ENCODE peak calls at places on chromosome 22, in seven cellular contexts. K is spleen, O is breast epithelium, Z is lower leg skin, W is psoas muscle, R is mesendoderm, J is adipocyte. H is an unnamed sample.

GRCh38 chr22:48957987-48958321 is 869.7 kb downstream of the BRD1 start:
- DNase-seq in K (peak), O (no peak), Z (no peak), W (no peak), R (no peak), J (no peak), H (peak)

GRCh38 chr22:48782817-48783511 is 1044.7 kb downstream of the BRD1 start:
- DNase-seq in K (no peak), O (no peak), Z (peak), W (no peak), R (peak), J (no peak), H (peak)

GRCh38 chr22:49321477-49322055 is 506.1 kb downstream of the BRD1 start:
- DNase-seq in K (peak), O (peak), Z (peak), W (no peak), R (no peak), J (no peak), H (no peak)

GRCh38 chr22:33666661-33667619 is 253.3 kb downstream of the LARGE1 start:
- DNase-seq in K (no peak), O (no peak), Z (no peak), W (no peak), R (peak), J (no peak), H (peak)

GRCh38 chr22:46079861-46080821 is 70.2 kb upstream of the PPARA start:
- DNase-seq in K (peak), O (peak), Z (peak), W (peak), R (no peak), J (no peak), H (no peak)

GRCh38 chr22:30282616-30283046 is 6.7 kb downstream of the CASTOR1 start:
- DNase-seq in K (no peak), O (no peak), Z (no peak), W (no peak), R (no peak), J (no peak), H (no peak)

GRCh38 chr22:50471197-50471847 is 3.5 kb downstream of the SBF1 start:
- DNase-seq in K (no peak), O (no peak), Z (no peak), W (no peak), R (no peak), J (no peak), H (no peak)

GRCh38 chr22:27754247-27754887 is 47.2 kb downstream of the MN1 start:
- DNase-seq in K (peak), O (peak), Z (no peak), W (no peak), R (no peak), J (no peak), H (peak)

GRCh38 chr22:45503816-45504702 is 1.4 kb downstream of the FBLN1 start:
- DNase-seq in K (no peak), O (no peak), Z (no peak), W (no peak), R (peak), J (peak), H (peak)

GRCh38 chr22:17836977-17837742 is 62.9 kb upstream of the BID start:
- DNase-seq in K (no peak), O (peak), Z (no peak), W (no peak), R (peak), J (peak), H (peak)

GRCh38 chr22:38837414-38837813 is 6.4 kb downstream of the NPTXR start:
- DNase-seq in K (no peak), O (no peak), Z (no peak), W (no peak), R (no peak), J (no peak), H (no peak)

GRCh38 chr22:48319321-48320047 is 1508.2 kb downstream of the BRD1 start:
- DNase-seq in K (peak), O (no peak), Z (no peak), W (no peak), R (no peak), J (no peak), H (peak)

GRCh38 chr22:27576815-27577564 is 224.6 kb downstream of the MN1 start:
- DNase-seq in K (peak), O (no peak), Z (no peak), W (no peak), R (no peak), J (peak), H (no peak)

DNA sequence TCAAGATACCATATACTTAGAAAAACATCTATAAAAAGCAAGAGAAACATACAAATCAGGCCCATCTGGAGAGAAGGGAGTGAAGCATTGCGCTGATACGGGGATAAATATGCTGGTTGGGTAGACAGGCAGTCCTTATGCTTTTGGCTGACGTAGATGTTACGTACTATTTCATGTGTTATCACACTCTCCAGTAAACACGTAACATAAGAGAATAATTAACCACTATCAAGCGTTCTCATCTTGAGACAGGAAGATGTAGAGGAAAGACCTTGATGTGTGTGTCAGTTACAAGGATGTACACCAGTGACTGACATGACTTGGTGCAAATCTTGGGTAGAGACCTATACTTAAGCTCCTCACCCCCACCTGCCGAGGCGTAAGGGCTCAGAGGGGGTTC is 86.7 kb upstream of the PRODH start:
- DNase-seq in K (no peak), O (no peak), Z (no peak), W (no peak), R (no peak), J (no peak), H (peak)
- H3K4me3 ChIP-seq in K (no peak), O (no peak), Z (no peak), W (no peak), R (no peak), J (no peak), H (no peak)

DNA sequence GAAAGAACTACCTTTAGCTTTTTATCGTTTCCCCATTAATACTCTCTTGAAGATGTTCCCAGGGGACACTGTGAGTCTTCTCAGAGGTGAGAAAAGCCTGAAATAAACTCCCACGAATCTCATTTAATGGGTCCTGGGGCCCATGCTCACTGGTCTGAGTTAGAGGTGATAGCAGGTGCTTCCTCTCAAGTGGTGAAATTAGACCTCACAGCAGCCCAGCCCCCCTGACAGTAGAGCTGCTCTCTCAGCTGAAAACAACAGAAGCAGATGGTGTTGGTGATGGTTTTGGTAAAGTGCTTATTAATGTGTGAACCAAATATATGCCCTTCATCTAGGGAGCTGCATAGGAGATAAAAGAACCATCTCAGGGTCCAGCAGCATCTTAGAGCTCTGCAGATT is 76.8 kb upstream of the VPREB1 start:
- DNase-seq in K (peak), O (no peak), Z (no peak), W (no peak), R (no peak), J (no peak), H (no peak)
- H3K4me3 ChIP-seq in K (no peak), O (peak), Z (no peak), W (no peak), R (no peak), J (no peak), H (no peak)

DNA sequence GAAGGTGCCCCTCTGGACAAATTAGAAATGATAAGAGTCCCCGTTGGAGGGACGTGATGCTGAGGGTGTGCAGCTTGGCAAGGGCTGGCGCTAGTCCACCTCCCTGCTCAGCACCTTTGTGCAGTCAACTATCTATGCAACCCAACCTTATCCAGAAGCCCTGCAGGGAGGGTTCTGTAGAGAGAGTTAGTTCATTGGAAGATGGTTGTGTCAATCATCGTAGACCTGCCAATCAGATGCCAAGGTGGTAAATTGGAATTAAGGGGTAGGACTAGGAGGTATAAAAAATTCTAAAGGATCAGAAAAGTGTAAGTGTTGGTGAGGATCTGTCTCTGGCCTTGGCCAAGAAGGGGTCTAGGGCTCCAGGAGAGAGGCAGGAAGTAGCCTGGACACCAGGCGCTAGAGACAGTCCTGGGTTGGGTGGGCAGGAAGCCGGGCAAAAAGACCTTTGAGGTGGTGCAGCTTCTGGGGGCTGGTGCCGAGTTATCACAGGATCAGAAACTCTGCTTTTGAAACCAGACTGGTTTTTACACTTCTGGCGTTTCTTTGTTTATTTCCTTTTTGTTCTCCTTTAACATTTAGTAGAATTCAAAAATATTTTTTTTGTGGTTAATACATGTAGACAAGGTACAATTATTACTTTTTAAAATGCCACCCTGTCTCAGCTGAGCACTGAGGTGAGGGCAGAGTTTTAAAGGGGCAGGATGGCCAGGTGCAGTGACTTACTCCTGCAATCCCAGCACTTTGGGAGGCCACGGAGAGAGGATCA is 1.6 kb downstream of the C1QTNF6 start:
- DNase-seq in K (peak), O (no peak), Z (no peak), W (peak), R (peak), J (peak), H (peak)
- H3K4me3 ChIP-seq in K (no peak), O (no peak), Z (no peak), W (no peak), R (no peak), J (no peak), H (peak)

GRCh38 chr22:19722915-19723164 is 499 bp upstream of the GP1BB start:
- DNase-seq in K (no peak), O (no peak), Z (no peak), W (no peak), R (no peak), J (no peak), H (peak)

GRCh38 chr22:19723990-19724827 is 870 bp downstream of the GP1BB start:
- DNase-seq in K (no peak), O (no peak), Z (no peak), W (no peak), R (peak), J (no peak), H (peak)

GRCh38 chr22:19724927-19725661 is 1.8 kb downstream of the GP1BB start:
- DNase-seq in K (no peak), O (no peak), Z (no peak), W (no peak), R (no peak), J (no peak), H (no peak)

GRCh38 chr22:19722175-19722914 is 994 bp upstream of the GP1BB start:
- DNase-seq in K (no peak), O (no peak), Z (no peak), W (no peak), R (no peak), J (no peak), H (peak)

DNA sequence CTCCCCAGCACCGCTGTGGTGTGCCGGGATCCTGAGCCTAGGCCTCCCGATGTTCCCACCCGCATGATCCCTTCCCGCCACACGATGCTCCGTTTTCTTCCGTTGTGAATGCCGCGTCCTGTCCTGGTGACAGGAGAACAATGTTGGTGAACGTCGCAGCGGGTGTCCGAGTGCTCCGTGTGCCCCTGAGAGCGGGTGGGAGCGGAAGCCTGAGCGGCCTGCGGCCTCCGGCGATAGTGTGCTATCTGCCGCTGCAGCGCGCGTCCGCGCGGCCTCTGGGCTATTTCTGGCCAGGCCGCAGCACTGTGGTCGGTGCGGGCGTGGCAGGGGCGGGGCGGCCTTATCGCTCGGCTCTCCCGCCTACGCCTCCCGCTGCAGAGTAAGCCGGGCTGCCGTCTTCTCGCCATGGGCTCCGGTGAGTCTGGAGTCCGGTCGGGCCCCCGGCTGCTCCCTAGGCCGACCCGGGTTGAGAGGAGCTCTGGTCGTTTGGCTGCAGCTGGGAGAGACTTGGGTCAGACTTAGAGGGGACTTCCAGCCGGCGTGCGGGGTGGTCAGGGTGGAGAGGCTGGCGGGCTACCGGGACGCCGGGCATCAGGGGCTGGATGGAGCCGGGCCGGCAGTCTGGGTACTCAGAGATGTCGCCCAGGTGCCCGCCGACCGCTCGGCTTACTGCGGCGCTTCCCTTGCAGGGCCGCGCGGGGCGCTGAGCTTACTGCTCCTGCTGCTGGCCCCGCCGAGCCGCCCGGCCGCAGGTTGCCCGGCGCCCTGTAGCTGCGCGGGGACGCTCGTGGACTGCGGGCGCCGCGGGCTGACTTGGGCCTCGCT is at the start of gene GP1BB:
- DNase-seq in K (no peak), O (no peak), Z (no peak), W (no peak), R (peak), J (no peak), H (peak)
- H3K4me3 ChIP-seq in K (peak), O (peak), Z (no peak), W (peak), R (no peak), J (no peak), H (peak)

GRCh38 chr22:43267332-43267731 is 75.8 kb downstream of the SCUBE1 start:
- DNase-seq in K (no peak), O (no peak), Z (no peak), W (no peak), R (no peak), J (no peak), H (no peak)

GRCh38 chr22:43266117-43266516 is 77.1 kb downstream of the SCUBE1 start:
- DNase-seq in K (no peak), O (no peak), Z (no peak), W (no peak), R (no peak), J (no peak), H (no peak)

GRCh38 chr22:43262990-43263644 is 76.2 kb upstream of the TTLL12 start:
- DNase-seq in K (peak), O (no peak), Z (no peak), W (no peak), R (no peak), J (no peak), H (no peak)

GRCh38 chr22:43260818-43261217 is 73.9 kb upstream of the TTLL12 start:
- DNase-seq in K (no peak), O (no peak), Z (no peak), W (no peak), R (no peak), J (no peak), H (no peak)

GRCh38 chr22:43263645-43264514 is 76.9 kb upstream of the TTLL12 start:
- DNase-seq in K (peak), O (peak), Z (peak), W (peak), R (peak), J (peak), H (no peak)
- H3K4me3 ChIP-seq in K (peak), O (peak), Z (no peak), W (no peak), R (no peak), J (no peak), H (no peak)

GRCh38 chr22:37310075-37310606 is 27.8 kb downstream of the CYTH4 start:
- DNase-seq in K (peak), O (no peak), Z (no peak), W (no peak), R (no peak), J (no peak), H (no peak)
- H3K4me3 ChIP-seq in K (no peak), O (no peak), Z (no peak), W (no peak), R (no peak), J (no peak), H (no peak)

GRCh38 chr22:37747715-37748100 is 50.9 kb downstream of the TRIOBP start:
- DNase-seq in K (no peak), O (no peak), Z (no peak), W (no peak), R (no peak), J (no peak), H (no peak)
- H3K4me3 ChIP-seq in K (peak), O (peak), Z (no peak), W (peak), R (no peak), J (peak), H (no peak)

GRCh38 chr22:24592144-24592845 is 578 bp downstream of the LRRC75B start:
- DNase-seq in K (no peak), O (no peak), Z (no peak), W (no peak), R (peak), J (no peak), H (peak)

GRCh38 chr22:24591286-24591830 is 1.5 kb downstream of the LRRC75B start:
- DNase-seq in K (no peak), O (no peak), Z (no peak), W (no peak), R (no peak), J (no peak), H (no peak)

GRCh38 chr22:24593810-24594568 is 1.1 kb upstream of the LRRC75B start:
- DNase-seq in K (no peak), O (peak), Z (no peak), W (no peak), R (no peak), J (no peak), H (peak)

GRCh38 chr22:24594569-24595120 is 1.8 kb upstream of the LRRC75B start:
- DNase-seq in K (no peak), O (peak), Z (no peak), W (no peak), R (no peak), J (no peak), H (peak)

GRCh38 chr22:24592846-24593809 is at the start of gene LRRC75B:
- DNase-seq in K (peak), O (peak), Z (peak), W (peak), R (peak), J (peak), H (peak)
- H3K4me3 ChIP-seq in K (peak), O (peak), Z (peak), W (peak), R (peak), J (peak), H (peak)

H was measured in H7.